ENCODE peak calls at places on chromosome 1, in eight cellular contexts. E is HFFc6, F is HFF-Myc, G is HCT116, J is IMR-90, C is endodermal cell, X is type B pancreatic cell, Q is endothelial cell of umbilical vein. W is an unnamed sample.

GRCh38 chr1:226404063-226404903 is 3.6 kb downstream of the PARP1 start:
- DNase-seq in E (peak; percentile 40), F (no peak), G (no peak), J (peak; percentile 68), C (no peak), X (no peak), Q (no peak), W (no peak)

GRCh38 chr1:43405219-43405875 is 15.6 kb downstream of the SZT2 start:
- DNase-seq in E (no peak), F (no peak), G (no peak), J (peak; percentile 58), C (no peak), X (no peak), Q (no peak), W (no peak)

GRCh38 chr1:208254862-208255261 is 10.7 kb upstream of the PLXNA2 start:
- DNase-seq in E (peak; percentile 79), F (no peak), G (no peak), J (peak; percentile 52), C (peak; percentile 2), X (no peak), Q (no peak), W (no peak)

GRCh38 chr1:226551299-226551698 is 2.7 kb downstream of the STUM start:
- DNase-seq in E (no peak), F (no peak), G (no peak), J (no peak), C (no peak), X (no peak), Q (no peak), W (no peak)

GRCh38 chr1:60732977-60733401 is 349.4 kb upstream of the NFIA start:
- DNase-seq in E (no peak), F (no peak), G (no peak), J (no peak), C (no peak), X (no peak), Q (no peak), W (no peak)

GRCh38 chr1:47722909-47723580 is 274.1 kb downstream of the TRABD2B start:
- DNase-seq in E (no peak), F (no peak), G (no peak), J (no peak), C (no peak), X (no peak), Q (no peak), W (no peak)

GRCh38 chr1:192580351-192580962 is 4.9 kb downstream of the RGS1 start:
- DNase-seq in E (peak; percentile 73), F (peak; percentile 56), G (peak; percentile 42), J (peak; percentile 68), C (peak; percentile 54), X (no peak), Q (peak; percentile 75), W (no peak)

GRCh38 chr1:20359451-20360330 is 69.0 kb downstream of the VWA5B1 start:
- DNase-seq in E (no peak), F (no peak), G (peak; percentile 19), J (no peak), C (no peak), X (no peak), Q (no peak), W (no peak)

GRCh38 chr1:156906206-156906910 is 12.8 kb downstream of the PEAR1 start:
- DNase-seq in E (no peak), F (no peak), G (no peak), J (no peak), C (no peak), X (no peak), Q (no peak), W (no peak)

GRCh38 chr1:2533356-2533755 is 3.3 kb upstream of the HES5 start:
- DNase-seq in E (peak; percentile 67), F (no peak), G (no peak), J (peak; percentile 28), C (no peak), X (no peak), Q (no peak), W (no peak)

GRCh38 chr1:40508375-40509341 is at the start of gene EXO5:
- DNase-seq in E (peak; percentile 69), F (no peak), G (no peak), J (peak; percentile 69), C (peak; percentile 84), X (peak; percentile 86), Q (peak; percentile 82), W (no peak)

GRCh38 chr1:198601936-198602889 is 36.6 kb upstream of the PTPRC start:
- DNase-seq in E (peak; percentile 71), F (no peak), G (no peak), J (peak; percentile 17), C (no peak), X (no peak), Q (no peak), W (no peak)

GRCh38 chr1:118461154-118461553 is 276.1 kb upstream of the SPAG17 start:
- DNase-seq in E (no peak), F (no peak), G (no peak), J (no peak), C (no peak), X (no peak), Q (no peak), W (no peak)

GRCh38 chr1:241997401-241997800 is 1.5 kb downstream of the MAP1LC3C start:
- DNase-seq in E (no peak), F (no peak), G (no peak), J (no peak), C (no peak), X (no peak), Q (no peak), W (no peak)

GRCh38 chr1:242002528-242002927 is 3.6 kb upstream of the MAP1LC3C start:
- DNase-seq in E (no peak), F (no peak), G (no peak), J (no peak), C (no peak), X (no peak), Q (no peak), W (no peak)

GRCh38 chr1:242002072-242002471 is 3.2 kb upstream of the MAP1LC3C start:
- DNase-seq in E (no peak), F (no peak), G (no peak), J (no peak), C (no peak), X (no peak), Q (no peak), W (no peak)

GRCh38 chr1:241998950-241999495 is at the start of gene MAP1LC3C:
- DNase-seq in E (no peak), F (no peak), G (no peak), J (no peak), C (peak; percentile 77), X (no peak), Q (no peak), W (no peak)

DNA sequence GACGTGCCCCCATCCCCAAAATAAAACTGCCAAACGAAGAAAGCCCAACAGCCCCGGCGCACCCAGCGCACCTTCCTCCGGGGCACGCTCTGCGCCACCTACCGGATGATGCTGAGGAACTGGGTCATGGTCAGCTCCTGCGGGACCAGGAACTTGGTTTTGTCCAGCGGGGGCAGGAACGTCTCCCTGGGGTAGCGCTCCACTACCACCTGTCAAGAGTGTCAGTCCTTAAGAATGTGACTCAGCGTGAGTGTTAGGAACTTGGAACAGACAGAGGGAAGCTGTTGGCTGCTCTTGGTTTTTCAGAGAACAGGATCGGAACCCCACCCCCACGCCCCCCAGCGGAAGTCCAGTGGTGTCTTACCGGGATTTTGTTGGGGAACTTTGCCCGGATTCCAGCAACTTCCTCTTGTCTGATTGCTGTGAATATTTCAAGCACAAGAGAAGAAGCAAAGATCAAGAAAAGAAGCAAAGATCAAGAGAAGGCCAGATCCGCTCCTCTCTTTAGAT is 431 bp downstream of the MAP1LC3C start:
- DNase-seq in E (peak; percentile 56), F (no peak), G (peak; percentile 89), J (peak; percentile 73), C (peak; percentile 93), X (peak; percentile 69), Q (peak; percentile 48), W (no peak)
- TF ChIP-seq CTCF in E (peak; percentile 76), F (peak; percentile 92), G (peak; percentile 98), J (peak; percentile 42), C (peak; percentile 95), X (peak; percentile 79), Q (peak; percentile 81), W (peak; percentile 81)

GRCh38 chr1:108561145-108561458 is 1.2 kb downstream of the EEIG2 start:
- DNase-seq in E (no peak), F (no peak), G (no peak), J (no peak), C (no peak), X (no peak), Q (no peak), W (no peak)
- TF ChIP-seq CTCF in E (no peak), F (no peak), G (no peak), J (no peak), C (no peak), X (no peak), Q (no peak), W (no peak)

GRCh38 chr1:6464514-6464836 is 1.5 kb downstream of the TNFRSF25 start:
- DNase-seq in E (no peak), F (no peak), G (no peak), J (no peak), C (peak; percentile 80), X (no peak), Q (no peak), W (no peak)
- TF ChIP-seq CTCF in E (no peak), F (no peak), G (no peak), J (no peak), C (no peak), X (no peak), Q (no peak), W (peak; percentile 39)

GRCh38 chr1:201015551-201016091 is 7.9 kb downstream of the KIF21B start:
- DNase-seq in E (no peak), F (no peak), G (no peak), J (peak; percentile 12), C (peak; percentile 56), X (no peak), Q (peak; percentile 43), W (no peak)

GRCh38 chr1:201014816-201015200 is 8.7 kb downstream of the KIF21B start:
- DNase-seq in E (no peak), F (no peak), G (no peak), J (no peak), C (no peak), X (no peak), Q (peak; percentile 29), W (peak; percentile 46)

GRCh38 chr1:201013031-201013485 is 10.5 kb downstream of the KIF21B start:
- DNase-seq in E (no peak), F (no peak), G (no peak), J (no peak), C (no peak), X (no peak), Q (no peak), W (no peak)

GRCh38 chr1:201016211-201016651 is 7.3 kb downstream of the KIF21B start:
- DNase-seq in E (no peak), F (no peak), G (no peak), J (peak; percentile 34), C (peak; percentile 44), X (no peak), Q (peak; percentile 34), W (no peak)

DNA sequence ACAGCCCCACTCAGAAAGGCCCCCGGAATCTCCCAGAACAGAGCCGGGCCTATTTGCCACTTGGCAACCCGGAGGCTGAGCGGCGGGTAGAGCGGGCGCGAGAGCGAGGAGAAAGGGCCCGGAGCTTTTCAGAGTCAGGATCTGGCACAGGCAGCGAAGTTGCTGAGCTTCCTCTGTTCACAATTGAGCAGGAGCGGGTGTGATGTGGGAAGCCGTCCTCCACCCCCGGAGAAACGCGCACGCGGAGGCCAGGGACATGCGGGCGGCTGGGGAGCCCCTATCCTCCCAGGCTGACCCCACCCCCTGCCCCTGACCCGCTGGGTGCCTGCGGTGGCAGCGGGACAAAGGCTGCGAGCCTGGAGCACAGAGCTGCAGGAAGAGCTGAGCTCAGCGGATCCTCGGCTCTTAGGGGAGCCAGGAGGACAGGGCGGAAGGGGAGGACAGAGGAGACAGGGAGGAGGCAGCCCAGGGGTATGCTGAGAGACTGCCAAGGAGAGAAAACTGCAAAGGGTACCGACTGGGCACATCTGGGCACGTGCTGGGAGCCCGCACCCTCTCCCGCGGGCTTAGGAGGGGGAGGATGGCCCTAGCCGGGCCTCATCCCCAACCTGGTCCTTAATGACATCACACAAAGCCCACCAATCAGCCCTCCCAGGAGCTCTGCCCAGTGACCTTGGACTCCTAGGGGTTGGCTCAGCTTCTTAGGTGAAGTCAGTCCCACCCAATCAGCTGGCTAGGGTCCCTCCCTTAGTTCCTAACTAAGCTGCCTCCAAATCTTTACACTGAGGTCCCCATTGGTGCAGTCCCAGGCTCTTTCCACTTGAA is 9.3 kb downstream of the KIF21B start:
- DNase-seq in E (no peak), F (no peak), G (no peak), J (no peak), C (peak; percentile 88), X (no peak), Q (no peak), W (no peak)
- TF ChIP-seq CTCF in E (no peak), F (no peak), G (no peak), J (no peak), C (no peak), X (no peak), Q (no peak), W (no peak)

W was measured in epithelial cell of proximal tubule.